ENCODE peak calls at places on chromosomes 7 and 10, in seven cellular contexts. N is fibroblast of mammary gland, Z is WTC11, Q is BE2C, J is lower leg skin, T is glutamatergic neuron, K is neural progenitor cell. L is an unnamed sample.
A peak's percentile ranks its signal among the peaks of the same experiment; 100 is the strongest.

GRCh38 chr7:116271980-116272886 is 61.9 kb downstream of the TES start:
- DNase-seq in T (no peak), K (no peak), J (peak; percentile 47), Q (no peak), Z (no peak), N (peak; percentile 97), L (no peak)

GRCh38 chr7:13989138-13989943 is at the start of gene ETV1:
- DNase-seq in Z (peak; percentile 88), N (peak; percentile 74), K (peak; percentile 96), J (peak; percentile 46), T (peak; percentile 74), Q (peak; percentile 80), L (peak; percentile 78)

GRCh38 chr7:127091620-127092019 is 161.1 kb downstream of the GRM8 start:
- DNase-seq in J (no peak), Q (no peak), Z (no peak), N (no peak), T (no peak), K (no peak), L (no peak)

GRCh38 chr7:54336800-54337199 is 205.4 kb upstream of the VSTM2A start:
- DNase-seq in Q (no peak), T (no peak), J (no peak), N (no peak), Z (no peak), K (no peak), L (no peak)

GRCh38 chr10:86585037-86585725 is 63.6 kb upstream of the WAPL start:
- DNase-seq in T (peak; percentile 77), Z (peak; percentile 90), K (peak; percentile 86), N (peak; percentile 59), Q (peak; percentile 70), J (peak; percentile 38), L (peak; percentile 80)

GRCh38 chr7:105389090-105389650 is 449 bp upstream of the SRPK2 start:
- DNase-seq in N (peak; percentile 49), J (peak; percentile 23), K (peak; percentile 73), T (peak; percentile 68), Q (peak; percentile 70), Z (peak; percentile 50), L (no peak)

GRCh38 chr10:23373156-23373555 is 28.6 kb upstream of the C10orf67 start:
- DNase-seq in T (no peak), Q (no peak), N (no peak), Z (no peak), J (no peak), K (no peak), L (no peak)

GRCh38 chr7:30354791-30355190 is 70.4 kb downstream of the ZNRF2 start:
- DNase-seq in Q (no peak), Z (no peak), N (no peak), J (no peak), K (peak; percentile 15), T (no peak), L (no peak)

GRCh38 chr7:38327597-38327996 is 54.2 kb upstream of the TARP start:
- DNase-seq in J (no peak), K (no peak), N (no peak), Q (no peak), T (no peak), Z (no peak), L (no peak)

GRCh38 chr10:108591417-108591816 is 1331.9 kb downstream of the XPNPEP1 start:
- DNase-seq in Z (no peak), T (no peak), N (peak; percentile 15), K (no peak), Q (no peak), J (no peak), L (no peak)

GRCh38 chr10:124267231-124267885 is 151.4 kb downstream of the OAT start:
- DNase-seq in T (no peak), K (no peak), N (no peak), Q (peak; percentile 45), J (no peak), Z (no peak), L (no peak)

GRCh38 chr7:101589052-101589451 is 40.0 kb downstream of the MYL10 start:
- DNase-seq in T (no peak), Q (no peak), Z (no peak), K (no peak), J (no peak), N (no peak), L (no peak)

GRCh38 chr10:69383485-69384089 is 33.1 kb downstream of the TACR2 start:
- DNase-seq in J (no peak), Z (no peak), K (no peak), T (peak; percentile 65), Q (no peak), N (peak; percentile 88), L (no peak)

GRCh38 chr10:129678186-129678585 is 211.1 kb downstream of the MGMT start:
- DNase-seq in J (no peak), T (no peak), K (no peak), Z (no peak), N (no peak), Q (no peak), L (no peak)

GRCh38 chr10:69831231-69831855 is 29.6 kb downstream of the COL13A1 start:
- DNase-seq in T (no peak), J (no peak), N (no peak), Z (no peak), K (no peak), Q (no peak), L (no peak)

GRCh38 chr7:155254018-155254417 is 43.7 kb upstream of the INSIG1 start:
- DNase-seq in Z (no peak), N (no peak), J (no peak), Q (no peak), K (no peak), T (no peak), L (no peak)

GRCh38 chr10:22823109-22823508 is 104.7 kb upstream of the ARMC3 start:
- DNase-seq in Z (no peak), J (no peak), N (peak; percentile 93), T (no peak), Q (no peak), K (no peak), L (no peak)

GRCh38 chr10:132148261-132149251 is 38.2 kb upstream of the DPYSL4 start:
- DNase-seq in Z (peak; percentile 7), J (no peak), T (peak; percentile 15), N (no peak), Q (peak; percentile 3), K (no peak), L (no peak)

GRCh38 chr7:137642467-137642866 is 204.3 kb downstream of the DGKI start:
- DNase-seq in N (peak; percentile 27), Z (no peak), K (no peak), T (no peak), J (no peak), Q (no peak), L (no peak)

GRCh38 chr7:100946111-100946510 is 3.2 kb upstream of the MUC3A start:
- DNase-seq in Q (no peak), T (no peak), J (no peak), Z (no peak), K (no peak), N (no peak), L (no peak)

GRCh38 chr10:75553550-75553949 is 122.1 kb downstream of the LRMDA start:
- DNase-seq in N (no peak), Z (no peak), Q (no peak), T (no peak), J (no peak), K (no peak), L (no peak)

GRCh38 chr7:129258649-129259389 is 34.0 kb downstream of the AHCYL2 start:
- DNase-seq in Z (no peak), Q (no peak), T (no peak), K (peak; percentile 93), J (no peak), N (no peak), L (no peak)

GRCh38 chr7:32591938-32592337 is 96.6 kb downstream of the AVL9 start:
- DNase-seq in Q (no peak), K (no peak), Z (no peak), T (no peak), J (no peak), N (no peak), L (no peak)
- TF ChIP-seq CTCF in Q (no peak), K (no peak), Z (no peak), T (no peak), J (no peak), N (no peak), L (no peak)

GRCh38 chr10:35425596-35425995 is 89.3 kb downstream of the CCNY start:
- DNase-seq in Z (no peak), N (peak; percentile 56), T (no peak), J (no peak), K (no peak), Q (no peak), L (no peak)
- TF ChIP-seq CTCF in Z (no peak), N (no peak), T (no peak), J (no peak), K (no peak), Q (no peak), L (no peak)

GRCh38 chr7:8172372-8173354 is 89.3 kb downstream of the ICA1 start:
- DNase-seq in K (no peak), T (no peak), N (no peak), Q (no peak), Z (no peak), J (no peak), L (no peak)

GRCh38 chr7:8176370-8177081 is 85.4 kb downstream of the ICA1 start:
- DNase-seq in K (no peak), Q (no peak), Z (no peak), J (no peak), N (no peak), T (no peak), L (no peak)

GRCh38 chr7:8175929-8176369 is 86.0 kb downstream of the ICA1 start:
- DNase-seq in J (no peak), K (no peak), Z (no peak), N (no peak), Q (no peak), T (no peak), L (no peak)

GRCh38 chr7:8177109-8177933 is 84.6 kb downstream of the ICA1 start:
- DNase-seq in Z (no peak), K (no peak), Q (no peak), J (no peak), T (no peak), N (no peak), L (no peak)

GRCh38 chr7:8178353-8178752 is 83.6 kb downstream of the ICA1 start:
- DNase-seq in Q (no peak), T (no peak), K (no peak), J (no peak), Z (no peak), N (no peak), L (no peak)
- TF ChIP-seq CTCF in Q (no peak), T (no peak), K (no peak), J (no peak), Z (no peak), N (no peak), L (no peak)

GRCh38 chr10:120477723-120478270 is 20.8 kb downstream of the PLPP4 start:
- DNase-seq in N (peak; percentile 12), T (no peak), Q (no peak), Z (no peak), J (no peak), K (no peak), L (no peak)

GRCh38 chr10:120478401-120478800 is 21.4 kb downstream of the PLPP4 start:
- DNase-seq in Z (no peak), J (no peak), K (no peak), T (no peak), N (no peak), Q (no peak), L (no peak)

GRCh38 chr10:120480848-120481247 is 23.8 kb downstream of the PLPP4 start:
- DNase-seq in J (no peak), N (no peak), K (no peak), Q (no peak), T (no peak), Z (no peak), L (no peak)

GRCh38 chr10:120479506-120479905 is 22.5 kb downstream of the PLPP4 start:
- DNase-seq in Z (no peak), Q (no peak), T (no peak), N (no peak), K (no peak), J (no peak), L (no peak)

GRCh38 chr10:120480065-120480600 is 23.1 kb downstream of the PLPP4 start:
- DNase-seq in Z (no peak), T (no peak), Q (peak; percentile 40), K (no peak), N (no peak), J (no peak), L (no peak)
- TF ChIP-seq CTCF in Z (no peak), T (no peak), Q (peak; percentile 68), K (peak; percentile 41), N (peak; percentile 4), J (no peak), L (peak; percentile 15)

L was measured in nephron progenitor cell.